ENCODE peak calls at places on chromosomes 2 and 18, in seven cellular contexts. G, V, A, Q, T, C and Z are unnamed samples.

GRCh38 chr18:52339891-52340371 is at the start of gene DCC:
- DNase-seq in G (no peak), V (peak; percentile 76), A (no peak), Q (no peak), T (no peak), C (peak; percentile 19), Z (no peak)

GRCh38 chr2:9108210-9108967 is 98.2 kb upstream of the ASAP2 start:
- DNase-seq in G (no peak), V (no peak), A (no peak), Q (no peak), T (no peak), C (no peak), Z (no peak)

GRCh38 chr2:158315803-158316413 is 140.6 kb downstream of the CCDC148 start:
- DNase-seq in G (no peak), V (no peak), A (no peak), Q (no peak), T (no peak), C (no peak), Z (no peak)

GRCh38 chr2:224754129-224754528 is 38.0 kb upstream of the CCDC195 start:
- DNase-seq in G (no peak), V (no peak), A (no peak), Q (no peak), T (no peak), C (no peak), Z (no peak)

GRCh38 chr2:150107816-150108215 is 379.7 kb downstream of the RND3 start:
- DNase-seq in G (no peak), V (no peak), A (no peak), Q (no peak), T (no peak), C (no peak), Z (no peak)

GRCh38 chr2:70939001-70939846 is 3.5 kb downstream of the ATP6V1B1 start:
- DNase-seq in G (no peak), V (no peak), A (no peak), Q (no peak), T (no peak), C (no peak), Z (no peak)

GRCh38 chr2:83578405-83578804 is 880.7 kb downstream of the SUCLG1 start:
- DNase-seq in G (no peak), V (no peak), A (no peak), Q (no peak), T (no peak), C (no peak), Z (no peak)

GRCh38 chr2:178874529-178875240 is 67.5 kb upstream of the TTN start:
- DNase-seq in G (no peak), V (no peak), A (peak; percentile 49), Q (no peak), T (no peak), C (no peak), Z (no peak)

GRCh38 chr2:12081481-12082210 is 335.2 kb downstream of the LPIN1 start:
- DNase-seq in G (no peak), V (no peak), A (no peak), Q (no peak), T (no peak), C (no peak), Z (no peak)
- H3K27me3 ChIP-seq in G (no peaks in the 10 kb centered on the region), V (no peaks in the 10 kb centered on the region), A (no peaks in the 10 kb centered on the region), Q (no peaks in the 10 kb centered on the region), T (no peaks in the 10 kb centered on the region), C (no peaks in the 10 kb centered on the region), Z (no peaks in the 10 kb centered on the region)

GRCh38 chr2:59398081-59398480 is 1155.4 kb downstream of the BCL11A start:
- DNase-seq in G (no peak), V (no peak), A (no peak), Q (no peak), T (no peak), C (no peak), Z (no peak)
- TF ChIP-seq CTCF in G (no peak), V (no peak), A (no peak), Q (no peak), T (no peak), C (no peak), Z (no peak)

GRCh38 chr2:153601812-153602211 is 123.2 kb upstream of the RPRM start:
- DNase-seq in G (no peak), V (no peak), A (no peak), Q (no peak), T (no peak), C (no peak), Z (no peak)

GRCh38 chr2:153595939-153596338 is 117.4 kb upstream of the RPRM start:
- DNase-seq in G (no peak), V (peak; percentile 20), A (no peak), Q (no peak), T (no peak), C (no peak), Z (no peak)
- H3K4me3 ChIP-seq in G (no peak overlapping the region), V (no peak overlapping the region), A (no peak overlapping the region), Q (no peak overlapping the region), T (no peak overlapping the region), C (no peak overlapping the region), Z (no peak overlapping the region)

GRCh38 chr2:169561364-169561763 is 12.3 kb downstream of the FASTKD1 start:
- DNase-seq in G (no peak), V (no peak), A (no peak), Q (no peak), T (no peak), C (no peak), Z (no peak)
- H3K27me3 ChIP-seq in G (no peaks in the 10 kb centered on the region), V (no peaks in the 10 kb centered on the region), A (no peaks in the 10 kb centered on the region), Q (no peaks in the 10 kb centered on the region), T (no peaks in the 10 kb centered on the region), C (no peaks in the 10 kb centered on the region), Z (no peaks in the 10 kb centered on the region)

GRCh38 chr2:167342769-167343168 is 454.5 kb downstream of the XIRP2 start:
- DNase-seq in G (no peak), V (peak; percentile 40), A (no peak), Q (no peak), T (no peak), C (no peak), Z (no peak)
- TF ChIP-seq CTCF in G (no peak), V (peak; percentile 22), A (no peak), Q (no peak), T (no peak), C (no peak), Z (no peak)

GRCh38 chr2:2033691-2034090 is 289.4 kb upstream of the PXDN start:
- DNase-seq in G (no peak), V (no peak), A (no peak), Q (no peak), T (no peak), C (no peak), Z (no peak)

GRCh38 chr2:2041256-2041824 is 289.7 kb downstream of the MYT1L start:
- DNase-seq in G (no peak), V (no peak), A (no peak), Q (no peak), T (no peak), C (no peak), Z (no peak)

GRCh38 chr2:2038746-2039530 is 292.1 kb downstream of the MYT1L start:
- DNase-seq in G (no peak), V (no peak), A (no peak), Q (no peak), T (no peak), C (no peak), Z (no peak)

GRCh38 chr2:2039826-2040225 is 291.2 kb downstream of the MYT1L start:
- DNase-seq in G (no peak), V (no peak), A (no peak), Q (no peak), T (no peak), C (no peak), Z (no peak)

GRCh38 chr2:2036686-2037085 is 292.4 kb upstream of the PXDN start:
- DNase-seq in G (no peak), V (no peak), A (no peak), Q (no peak), T (no peak), C (no peak), Z (no peak)
- H3K4me3 ChIP-seq in G (no peak overlapping the region), V (no peak overlapping the region), A (no peak overlapping the region), Q (no peak overlapping the region), T (no peak overlapping the region), C (no peak overlapping the region), Z (no peak overlapping the region)